ENCODE peak calls at places on chromosome 21, in six cellular contexts. D is suprapubic skin, M is H1, J is esophagus muscularis mucosa, X is GM23338, E is Panc1. H is an unnamed sample.

GRCh38 chr21:17782051-17782450 is 37.1 kb downstream of the C21orf91 start:
- DNase-seq in D (no peak), M (no peak), J (no peak), X (peak), E (no peak), H (no peak)

GRCh38 chr21:30382201-30382600 is 10.1 kb upstream of the KRTAP13-2 start:
- DNase-seq in D (no peak), M (no peak), J (no peak), X (no peak), E (no peak), H (no peak)

GRCh38 chr21:36718951-36719501 is 20.1 kb downstream of the SIM2 start:
- DNase-seq in D (peak), M (no peak), J (no peak), X (no peak), E (no peak), H (peak)

GRCh38 chr21:31198575-31198974 is 145.5 kb downstream of the TIAM1 start:
- DNase-seq in D (no peak), M (no peak), J (no peak), X (peak), E (peak), H (no peak)

GRCh38 chr21:45698493-45698947 is 55.0 kb downstream of the PCBP3 start:
- DNase-seq in D (no peak), M (no peak), J (no peak), X (no peak), E (no peak), H (no peak)

GRCh38 chr21:22993144-22993543 is 1994.9 kb downstream of the NCAM2 start:
- DNase-seq in D (no peak), M (no peak), J (no peak), X (no peak), E (no peak), H (no peak)

GRCh38 chr21:15895142-15896106 is 165.6 kb downstream of the USP25 start:
- DNase-seq in D (no peak), M (no peak), J (no peak), X (no peak), E (no peak), H (no peak)

GRCh38 chr21:18153063-18153462 is 91.6 kb upstream of the CHODL start:
- DNase-seq in D (no peak), M (no peak), J (no peak), X (no peak), E (no peak), H (no peak)

GRCh38 chr21:26834181-26834945 is 10.8 kb downstream of the ADAMTS1 start:
- DNase-seq in D (no peak), M (no peak), J (no peak), X (peak), E (no peak), H (no peak)

GRCh38 chr21:27036736-27037301 is 69.9 kb upstream of the ADAMTS5 start:
- DNase-seq in D (no peak), M (no peak), J (no peak), X (no peak), E (no peak), H (no peak)

GRCh38 chr21:45865106-45865835 is 116.3 kb upstream of the COL6A1 start:
- DNase-seq in D (peak), M (no peak), J (no peak), X (no peak), E (no peak), H (no peak)

GRCh38 chr21:16979574-16979973 is 533.3 kb upstream of the CXADR start:
- DNase-seq in D (no peak), M (no peak), J (no peak), X (no peak), E (no peak), H (no peak)

GRCh38 chr21:37087188-37087587 is 14.1 kb downstream of the TTC3 start:
- DNase-seq in D (no peak), M (no peak), J (no peak), X (peak), E (no peak), H (no peak)

GRCh38 chr21:39472211-39472610 is 20.4 kb downstream of the SH3BGR start:
- DNase-seq in D (no peak), M (no peak), J (peak), X (peak), E (no peak), H (no peak)

GRCh38 chr21:42010507-42011493 is 640 bp upstream of the ZBTB21 start:
- DNase-seq in D (peak), M (no peak), J (peak), X (peak), E (no peak), H (peak)
- TF ChIP-seq POLR2AphosphoS5 in D (no peak), M (no peak), J (no peak), X (peak), E (no peak), H (no peak)

GRCh38 chr21:28805885-28806284 is 186.8 kb downstream of the LTN1 start:
- DNase-seq in D (no peak), M (no peak), J (no peak), X (no peak), E (no peak), H (no peak)
- TF ChIP-seq POLR2AphosphoS5 in D (peak), M (no peak), J (peak), X (no peak), E (no peak), H (no peak)

GRCh38 chr21:44442266-44443125 is 12.8 kb upstream of the LRRC3 start:
- DNase-seq in D (no peak), M (no peak), J (no peak), X (no peak), E (no peak), H (peak)
- TF ChIP-seq POLR2AphosphoS5 in D (no peak), M (no peak), J (no peak), X (no peak), E (no peak), H (no peak)

GRCh38 chr21:35138665-35139381 is 89.7 kb upstream of the RUNX1 start:
- DNase-seq in D (no peak), M (no peak), J (no peak), X (peak), E (no peak), H (no peak)
- TF ChIP-seq POLR2AphosphoS5 in D (no peak), M (no peak), J (no peak), X (no peak), E (no peak), H (no peak)